ENCODE peak calls at places on chromosome 14, in ten cellular contexts. A is body of pancreas, P is tibial nerve, V is uterus, F is Peyer's patch, T is HepG2, K is A549, I is transverse colon, N is IMR-90, E is esophagus muscularis mucosa. R is an unnamed sample.

GRCh38 chr14:104366931-104367810 is 212.4 kb upstream of the C14orf180 start:
- DNase-seq in V (no peak), E (no peak), T (no peak), N (no peak), A (no peak), I (no peak), P (no peak), K (no peak), F (no peak), R (no peak)

GRCh38 chr14:104724981-104725771 is 1.1 kb downstream of the ADSS1 start:
- DNase-seq in T (peak; percentile 43), V (peak; percentile 44), K (peak; percentile 59), I (peak; percentile 37), F (no peak), E (no peak), A (peak; percentile 50), N (no peak), P (no peak), R (no peak)

GRCh38 chr14:47674546-47675238 is 713 bp downstream of the MDGA2 start:
- DNase-seq in V (no peak), E (no peak), N (no peak), F (no peak), P (no peak), I (no peak), T (no peak), K (no peak), A (no peak), R (no peak)

GRCh38 chr14:90597961-90598360 is 201.1 kb downstream of the CALM1 start:
- DNase-seq in T (no peak), I (no peak), V (no peak), F (no peak), N (no peak), E (no peak), K (no peak), P (no peak), A (no peak), R (no peak)

GRCh38 chr14:23025181-23025788 is 9.4 kb downstream of the PSMB5 start:
- DNase-seq in K (no peak), V (no peak), F (no peak), A (no peak), E (no peak), T (no peak), P (no peak), N (no peak), I (no peak), R (no peak)

GRCh38 chr14:33287204-33287603 is 348.5 kb downstream of the NPAS3 start:
- DNase-seq in I (peak; percentile 58), V (no peak), T (no peak), P (no peak), A (peak; percentile 80), K (no peak), F (no peak), N (no peak), E (no peak), R (no peak)

GRCh38 chr14:69506241-69506595 is 21.7 kb downstream of the PLEKHD1 start:
- DNase-seq in E (no peak), K (no peak), A (no peak), P (no peak), I (no peak), V (no peak), N (no peak), F (no peak), T (no peak), R (no peak)

GRCh38 chr14:36367985-36368774 is 47.7 kb upstream of the MBIP start:
- DNase-seq in F (no peak), A (no peak), E (no peak), K (no peak), T (no peak), I (no peak), P (no peak), V (no peak), N (no peak), R (no peak)

GRCh38 chr14:23095196-23096108 is at the start of gene C14orf119:
- DNase-seq in K (peak; percentile 98), T (peak; percentile 100), P (peak; percentile 100), E (peak; percentile 100), A (peak; percentile 100), V (peak; percentile 100), N (peak; percentile 99), I (peak; percentile 100), F (peak; percentile 100), R (peak; percentile 100)

GRCh38 chr14:51368721-51369163 is 128.7 kb downstream of the TMX1 start:
- DNase-seq in I (no peak), V (no peak), P (peak; percentile 20), A (no peak), F (no peak), K (no peak), T (no peak), N (peak; percentile 89), E (no peak), R (no peak)

GRCh38 chr14:93014038-93015023 is 91.4 kb downstream of the CHGA start:
- DNase-seq in T (no peak), K (no peak), F (no peak), E (no peak), N (no peak), A (no peak), P (no peak), I (no peak), V (no peak), R (no peak)

DNA sequence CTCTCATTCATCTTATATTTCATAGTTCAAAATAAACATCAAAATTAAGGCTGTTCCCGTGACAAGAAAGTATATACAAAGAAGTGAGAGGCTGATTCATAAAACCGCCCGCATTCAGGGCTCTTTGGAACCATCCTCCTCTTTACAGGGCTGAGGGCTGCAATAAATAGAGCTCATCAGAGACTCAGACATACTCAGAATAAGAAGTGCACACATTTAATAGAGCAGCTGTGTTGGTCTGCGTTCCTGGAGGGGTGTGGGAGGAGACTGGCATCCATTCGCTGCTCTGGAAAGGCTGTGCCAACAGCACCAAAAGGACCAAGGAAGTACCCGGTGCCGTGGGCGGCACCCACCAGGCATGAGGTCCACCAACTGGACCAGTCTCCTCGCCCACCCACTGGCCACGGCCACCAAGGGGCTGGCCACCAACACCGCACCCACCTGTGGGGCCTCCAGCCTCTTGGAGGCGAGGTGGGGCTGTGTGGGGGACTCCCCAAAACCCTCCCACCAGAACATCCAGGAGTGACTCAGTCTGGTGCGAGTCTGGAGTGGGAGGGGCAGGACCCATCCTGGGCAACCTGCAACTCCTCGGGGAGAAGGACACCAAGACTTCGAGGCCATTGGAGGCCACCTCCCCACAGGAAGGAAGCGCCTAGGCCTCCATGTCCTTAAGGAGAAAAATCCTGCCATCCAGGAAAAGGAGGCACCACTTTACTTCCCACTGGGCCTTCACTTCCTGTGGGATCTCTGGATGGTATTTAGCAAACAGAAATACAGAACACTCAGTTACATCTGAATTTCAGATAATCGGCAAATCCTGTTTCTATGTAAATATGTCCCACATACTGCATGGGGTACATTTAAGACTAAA is 32.7 kb downstream of the VCPKMT start:
- DNase-seq in K (no peak), V (no peak), P (no peak), T (no peak), F (no peak), E (no peak), I (no peak), N (peak; percentile 75), A (no peak), R (no peak)
- TF ChIP-seq POLR2A in K (no peak), V (no peak), P (no peak), T (no peak), F (no peak), E (no peak), I (no peak), N (peak; percentile 35), A (no peak), R (no peak)

DNA sequence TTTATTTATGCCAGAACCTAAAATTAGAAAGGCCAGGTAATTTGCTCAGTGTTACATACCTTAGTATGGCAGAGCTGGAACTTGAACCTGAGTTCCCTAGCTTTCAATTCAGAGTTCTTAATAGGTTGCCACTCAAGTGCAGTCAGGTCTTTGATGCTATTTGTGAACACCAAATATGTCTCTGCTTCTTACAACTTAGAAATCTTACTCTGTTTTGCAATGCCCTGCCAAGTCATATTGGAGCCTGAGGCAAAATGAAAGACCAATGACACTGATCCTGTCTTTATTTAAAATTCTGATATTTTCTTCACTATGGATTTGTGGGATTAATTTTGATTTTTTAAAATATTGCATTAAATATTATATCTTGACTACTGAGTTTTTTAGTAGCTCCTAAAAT is 340.7 kb downstream of the RAD51B start:
- DNase-seq in I (no peak), P (no peak), T (no peak), K (no peak), E (no peak), A (no peak), N (no peak), F (no peak), V (no peak), R (no peak)
- H3K27ac ChIP-seq in I (peak overlapping the region; percentile 83), P (no peak overlapping the region), T (no peak overlapping the region), K (peak overlapping the region; percentile 45), E (peak overlapping the region; percentile 34), A (no peak overlapping the region), N (no peak overlapping the region), F (no peak overlapping the region), V (peak overlapping the region; percentile 86), R (no peak overlapping the region)

DNA sequence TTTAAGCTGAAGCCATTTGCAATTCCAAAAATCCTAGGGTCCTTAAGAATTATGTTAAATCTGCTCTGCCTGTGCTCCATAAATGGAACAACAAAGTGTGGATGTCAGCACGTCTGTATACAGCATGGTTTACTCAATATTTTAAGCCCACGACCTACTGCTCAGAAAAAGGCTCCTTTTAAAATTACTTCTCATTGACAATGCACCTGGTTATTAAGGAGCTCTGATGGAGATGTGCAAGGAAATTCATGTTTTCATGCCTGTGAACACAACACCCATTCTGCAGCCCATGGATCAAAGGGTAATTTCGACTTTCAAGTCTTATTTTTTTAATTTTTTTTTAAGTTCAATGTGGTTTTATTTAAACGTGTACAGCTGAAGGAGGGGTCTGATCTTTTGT is 48.1 kb downstream of the FBXO33 start:
- DNase-seq in I (no peak), T (no peak), F (no peak), P (no peak), A (no peak), K (no peak), N (no peak), E (no peak), V (no peak), R (no peak)
- TF ChIP-seq POLR2A in I (no peak), T (no peak), F (no peak), P (no peak), A (no peak), K (no peak), N (no peak), E (no peak), V (no peak), R (no peak)

GRCh38 chr14:99586054-99586760 is 17.8 kb downstream of the CCDC85C start:
- DNase-seq in P (no peak), E (no peak), F (no peak), V (no peak), N (no peak), A (no peak), I (no peak), T (no peak), K (no peak), R (no peak)

GRCh38 chr14:99587463-99588278 is 16.3 kb downstream of the CCDC85C start:
- DNase-seq in K (no peak), V (no peak), P (no peak), F (no peak), A (no peak), N (no peak), T (no peak), E (no peak), I (no peak), R (no peak)

GRCh38 chr14:99584823-99585222 is 19.2 kb downstream of the CCDC85C start:
- DNase-seq in F (no peak), I (no peak), E (no peak), T (no peak), A (no peak), V (no peak), K (no peak), N (no peak), P (no peak), R (no peak)

GRCh38 chr14:99589031-99589441 is 15.0 kb downstream of the CCDC85C start:
- DNase-seq in I (no peak), K (no peak), E (no peak), T (no peak), A (no peak), F (no peak), N (no peak), P (no peak), V (no peak), R (no peak)

GRCh38 chr14:99586761-99587462 is 17.1 kb downstream of the CCDC85C start:
- DNase-seq in T (no peak), N (no peak), E (no peak), K (no peak), I (no peak), A (no peak), V (no peak), F (no peak), P (no peak), R (no peak)
- H3K27ac ChIP-seq in T (no peak overlapping the region), N (no peak overlapping the region), E (peak overlapping the region; percentile 51), K (peak overlapping the region; percentile 74), I (peak overlapping the region; percentile 58), A (no peak overlapping the region), V (peak overlapping the region; percentile 65), F (no peak overlapping the region), P (no peak overlapping the region), R (no peak overlapping the region)

R was measured in vagina.